ENCODE peak calls at places on chromosome X, in five cellular contexts. U is cardiac muscle cell, L is IMR-90, R is uterus, S is transverse colon. X is an unnamed sample.
A peak's percentile ranks its signal among the peaks of the same experiment; 100 is the strongest.

GRCh38 chrX:54484666-54485065 is 11.4 kb downstream of the FGD1 start:
- DNase-seq in R (no peak), S (no peak), L (no peak), U (peak; percentile 5), X (no peak)

GRCh38 chrX:17597836-17598434 is 139.4 kb upstream of the SCML1 start:
- DNase-seq in R (peak; percentile 70), U (no peak), S (peak; percentile 75), L (no peak), X (no peak)

GRCh38 chrX:15475021-15475420 is 18.1 kb downstream of the PIR start:
- DNase-seq in L (no peak), S (no peak), R (no peak), U (no peak), X (peak; percentile 41)

GRCh38 chrX:75603833-75604232 is 81.0 kb upstream of the ZDHHC15 start:
- DNase-seq in S (no peak), R (no peak), U (peak; percentile 28), L (peak; percentile 28), X (no peak)

GRCh38 chrX:110116581-110116980 is 113.7 kb downstream of the TMEM164 start:
- DNase-seq in L (no peak), S (no peak), U (no peak), R (no peak), X (no peak)

GRCh38 chrX:149849787-149850186 is 31.2 kb upstream of the MAGEA8 start:
- DNase-seq in U (no peak), S (no peak), L (no peak), R (no peak), X (no peak)

GRCh38 chrX:153514259-153514658 is 3.2 kb upstream of the ATP2B3 start:
- DNase-seq in R (no peak), U (no peak), S (no peak), L (no peak), X (no peak)

GRCh38 chrX:40144576-40144975 is 46.8 kb upstream of the BCOR start:
- DNase-seq in R (no peak), U (no peak), L (no peak), S (no peak), X (no peak)

GRCh38 chrX:1468250-1468772 is 15.6 kb upstream of the ASMTL start:
- DNase-seq in U (no peak), S (peak; percentile 71), L (no peak), R (no peak), X (no peak)

GRCh38 chrX:112545051-112545450 is 134.7 kb downstream of the LHFPL1 start:
- DNase-seq in R (no peak), L (peak; percentile 15), U (no peak), S (no peak), X (no peak)

GRCh38 chrX:130179579-130180215 is 7.9 kb downstream of the RAB33A start:
- DNase-seq in S (no peak), L (peak; percentile 38), U (no peak), R (no peak), X (no peak)
- H3K27me3 ChIP-seq in S (no peaks in the 10 kb centered on the region), L (peaks cover 2% of the 10 kb centered on the region), U (no peaks in the 10 kb centered on the region), R (no peaks in the 10 kb centered on the region), X (no peaks in the 10 kb centered on the region)

GRCh38 chrX:145405012-145405411 is 157.7 kb downstream of the SPANXN1 start:
- DNase-seq in U (peak; percentile 13), S (no peak), L (peak; percentile 15), R (no peak), X (no peak)
- TF ChIP-seq CTCF in U (peak; percentile 34), S (peak; percentile 56), L (peak; percentile 46), R (no peak), X (peak; percentile 66)

GRCh38 chrX:126030021-126030420 is 136.1 kb downstream of the DCAF12L2 start:
- DNase-seq in R (no peak), S (no peak), L (no peak), U (no peak), X (no peak)

GRCh38 chrX:126027229-126027628 is 138.9 kb downstream of the DCAF12L2 start:
- DNase-seq in R (no peak), S (no peak), L (no peak), U (no peak), X (no peak)
- H3K27me3 ChIP-seq in R (no peaks in the 10 kb centered on the region), S (no peaks in the 10 kb centered on the region), L (no peaks in the 10 kb centered on the region), U (no peaks in the 10 kb centered on the region), X (no peaks in the 10 kb centered on the region)

DNA sequence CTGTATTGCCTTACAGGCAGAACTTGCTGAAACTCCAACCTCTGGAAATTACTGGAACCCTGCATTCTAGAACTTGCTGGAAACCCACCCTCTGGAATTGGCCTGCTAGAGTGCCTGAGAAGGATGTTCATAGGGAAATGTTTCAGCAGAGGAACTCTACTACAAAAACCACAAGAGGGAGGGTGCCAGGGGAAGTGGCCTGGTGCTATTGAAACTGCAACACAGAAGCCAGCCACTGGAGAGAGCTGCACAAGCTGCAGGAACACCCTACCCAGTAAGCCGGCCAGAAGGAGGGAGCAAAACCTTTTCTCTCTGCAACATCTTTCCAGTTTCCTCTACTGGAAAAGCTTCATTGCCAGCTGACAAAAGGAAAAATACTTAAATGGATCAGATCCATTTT is 2.5 kb upstream of the BRWD3 start:
- DNase-seq in R (no peak), S (peak; percentile 19), U (peak; percentile 44), L (peak; percentile 19), X (no peak)
- TF ChIP-seq CTCF in R (no peak), S (no peak), U (peak; percentile 37), L (no peak), X (peak; percentile 14)

GRCh38 chrX:24027086-24027485 is at the start of gene KLHL15:
- DNase-seq in S (no peak), R (no peak), U (no peak), L (no peak), X (no peak)

GRCh38 chrX:24027985-24028384 is 999 bp upstream of the KLHL15 start:
- DNase-seq in S (no peak), L (no peak), R (no peak), U (no peak), X (no peak)

GRCh38 chrX:24025741-24026402 is 1.1 kb downstream of the KLHL15 start:
- DNase-seq in R (no peak), S (no peak), U (no peak), L (peak; percentile 81), X (no peak)

GRCh38 chrX:24024819-24025740 is 1.9 kb downstream of the KLHL15 start:
- DNase-seq in R (peak; percentile 86), U (peak; percentile 96), L (peak; percentile 89), S (peak; percentile 86), X (peak; percentile 25)

DNA sequence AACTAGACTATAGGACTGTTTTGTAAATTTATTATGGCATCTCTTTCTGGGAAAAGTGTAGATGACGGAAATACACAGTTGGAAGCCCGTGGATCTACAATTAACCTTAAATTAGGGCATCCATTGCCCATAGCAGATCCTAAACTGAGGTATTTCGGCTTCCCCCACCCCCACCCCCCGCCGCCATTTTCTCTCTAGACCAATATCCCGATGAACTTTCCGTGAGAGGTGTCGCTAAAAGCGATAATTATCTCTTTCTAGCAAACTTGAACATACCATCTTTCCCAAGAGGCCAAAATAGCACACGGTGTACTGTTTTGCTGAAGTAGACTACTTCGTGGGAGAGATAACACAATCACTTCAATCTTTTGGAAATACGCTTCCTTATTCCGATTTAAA is 584 bp downstream of the KLHL15 start:
- DNase-seq in L (no peak), R (no peak), U (no peak), S (no peak), X (no peak)
- H3K27me3 ChIP-seq in L (peaks cover 2% of the 10 kb centered on the region), R (no peaks in the 10 kb centered on the region), U (no peaks in the 10 kb centered on the region), S (no peaks in the 10 kb centered on the region), X (no peaks in the 10 kb centered on the region)

GRCh38 chrX:133698298-133698697 is 283.0 kb upstream of the GPC4 start:
- DNase-seq in R (no peak), U (peak; percentile 19), S (no peak), L (peak; percentile 28), X (no peak)
- TF ChIP-seq CTCF in R (no peak), U (peak; percentile 30), S (no peak), L (peak; percentile 47), X (peak; percentile 4)

DNA sequence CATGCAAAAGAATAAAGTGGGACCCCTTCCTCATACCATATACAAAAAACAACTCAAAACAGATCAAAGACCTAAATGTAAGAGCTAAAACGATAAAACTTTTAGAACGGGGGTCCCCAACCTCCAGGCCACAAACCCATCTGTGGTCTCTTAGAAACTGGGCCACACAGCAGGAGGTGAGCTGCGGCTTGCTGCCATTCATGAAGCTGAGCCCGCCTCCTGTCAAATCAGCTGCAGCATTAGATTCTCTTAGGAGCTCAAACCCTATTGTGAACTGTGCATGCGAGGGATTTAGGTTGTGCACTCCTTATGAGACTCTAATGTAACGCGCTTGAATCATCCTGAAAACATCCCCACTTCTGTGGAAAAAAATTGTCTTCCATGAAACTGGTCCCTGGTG is 7.0 kb upstream of the GATA1 start:
- DNase-seq in U (no peak), S (no peak), L (no peak), R (no peak), X (no peak)
- H3K27me3 ChIP-seq in U (no peaks in the 10 kb centered on the region), S (no peaks in the 10 kb centered on the region), L (peaks cover 13% of the 10 kb centered on the region), R (no peaks in the 10 kb centered on the region), X (no peaks in the 10 kb centered on the region)

GRCh38 chrX:73289039-73289438 is 74.4 kb upstream of the NAP1L2 start:
- DNase-seq in R (no peak), U (no peak), L (no peak), S (no peak), X (no peak)
- TF ChIP-seq CTCF in R (no peak), U (no peak), L (no peak), S (no peak), X (no peak)

X was measured in kidney epithelial cell.